ENCODE peak calls at places on chromosome 21, in seven cellular contexts. W is mesendoderm, G is tibial artery, R is heart right ventricle, Y is PC-9, D is neural progenitor cell, O is neuronal stem cell. I is an unnamed sample.

GRCh38 chr21:40795313-40795712 is 51.6 kb downstream of the DSCAM start:
- DNase-seq in G (no peak), Y (no peak), O (no peak), W (no peak), R (no peak), D (no peak), I (no peak)

GRCh38 chr21:21238882-21239400 is 240.7 kb downstream of the NCAM2 start:
- DNase-seq in W (no peak), O (no peak), D (no peak), Y (no peak), R (no peak), G (no peak), I (no peak)

GRCh38 chr21:36902331-36902730 is 64.1 kb downstream of the HLCS start:
- DNase-seq in R (no peak), W (no peak), Y (no peak), O (no peak), G (no peak), D (no peak), I (no peak)

GRCh38 chr21:25997788-25998611 is 172.6 kb downstream of the APP start:
- DNase-seq in D (peak; percentile 88), W (peak; percentile 96), G (no peak), Y (peak; percentile 22), R (peak; percentile 17), O (peak; percentile 65), I (peak; percentile 43)

GRCh38 chr21:40120944-40121575 is 253.8 kb downstream of the PCP4 start:
- DNase-seq in O (peak; percentile 9), R (no peak), G (no peak), W (peak; percentile 25), D (peak; percentile 42), Y (no peak), I (peak; percentile 39)

GRCh38 chr21:26920055-26920454 is 46.8 kb downstream of the ADAMTS5 start:
- DNase-seq in G (no peak), R (no peak), D (no peak), W (no peak), O (no peak), Y (no peak), I (no peak)

GRCh38 chr21:14300074-14300473 is 82.9 kb downstream of the HSPA13 start:
- DNase-seq in R (no peak), O (no peak), D (no peak), Y (no peak), W (no peak), G (no peak), I (no peak)

GRCh38 chr21:43872549-43873198 is 7.7 kb downstream of the AGPAT3 start:
- DNase-seq in Y (no peak), D (no peak), W (no peak), G (no peak), O (no peak), R (no peak), I (no peak)

GRCh38 chr21:29638138-29638537 is 301.7 kb downstream of the GRIK1 start:
- DNase-seq in O (no peak), G (no peak), D (no peak), R (no peak), W (no peak), Y (no peak), I (no peak)

GRCh38 chr21:16243396-16243795 is 513.6 kb downstream of the USP25 start:
- DNase-seq in G (no peak), Y (no peak), D (no peak), O (no peak), W (no peak), R (no peak), I (no peak)

GRCh38 chr21:26120833-26121232 is 49.7 kb downstream of the APP start:
- DNase-seq in W (peak; percentile 87), D (no peak), R (no peak), G (no peak), O (no peak), Y (no peak), I (no peak)

GRCh38 chr21:15293251-15293650 is 228.5 kb upstream of the NRIP1 start:
- DNase-seq in G (no peak), Y (peak; percentile 43), D (no peak), O (peak; percentile 45), W (peak; percentile 98), R (no peak), I (peak; percentile 15)

GRCh38 chr21:43958364-43959158 is 53.5 kb upstream of the TRAPPC10 start:
- DNase-seq in Y (no peak), D (no peak), O (no peak), W (no peak), G (no peak), R (no peak), I (no peak)

GRCh38 chr21:23463365-23463764 is 2143.9 kb downstream of the MRPL39 start:
- DNase-seq in D (no peak), W (no peak), R (no peak), O (no peak), G (no peak), Y (no peak), I (no peak)

GRCh38 chr21:27408826-27409225 is 441.9 kb upstream of the ADAMTS5 start:
- DNase-seq in R (no peak), Y (no peak), D (no peak), G (no peak), O (no peak), W (no peak), I (no peak)

GRCh38 chr21:45078877-45079281 is 4.5 kb downstream of the ADARB1 start:
- DNase-seq in R (no peak), O (no peak), W (no peak), Y (no peak), G (no peak), D (no peak), I (no peak)
- H3K4me3 ChIP-seq in R (no peak overlapping the region), O (no peak overlapping the region), W (no peak overlapping the region), Y (no peak overlapping the region), G (no peak overlapping the region), D (no peak overlapping the region), I (no peak overlapping the region)

GRCh38 chr21:31872452-31873274 is at the start of gene HUNK:
- DNase-seq in R (no peak), Y (no peak), G (no peak), D (peak; percentile 86), W (peak; percentile 81), O (peak; percentile 73), I (peak; percentile 91)
- H3K27me3 ChIP-seq in R (peaks cover 56% of the 10 kb centered on the region), Y (peaks cover 16% of the 10 kb centered on the region), G (no peaks in the 10 kb centered on the region), D (peaks cover 45% of the 10 kb centered on the region), W (no peaks in the 10 kb centered on the region), O (no peaks in the 10 kb centered on the region), I (peaks cover 16% of the 10 kb centered on the region)

DNA sequence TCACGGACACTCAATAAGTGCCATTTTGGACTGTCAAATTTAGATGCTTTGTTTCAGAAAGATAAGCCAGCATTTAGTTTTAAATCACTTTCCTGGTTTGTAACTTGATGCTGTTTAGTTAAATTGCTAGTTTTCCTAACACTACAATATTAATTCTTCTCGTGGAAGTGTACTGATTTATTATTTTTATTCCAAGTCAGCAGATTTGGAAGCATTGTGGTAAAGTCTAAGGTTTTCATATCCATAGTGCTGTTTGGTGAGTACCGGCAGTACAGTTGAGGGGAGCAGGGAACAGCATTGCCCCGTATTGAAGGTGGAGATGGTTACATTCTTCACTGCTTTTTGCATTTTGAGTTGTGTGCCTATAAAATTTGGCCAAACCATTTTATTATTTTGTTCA is 36.3 kb downstream of the S100B start:
- DNase-seq in R (no peak), O (no peak), Y (no peak), W (no peak), D (no peak), G (no peak), I (no peak)
- H3K36me3 ChIP-seq in R (peaks cover 98% of the 10 kb centered on the region), O (peaks cover 98% of the 10 kb centered on the region), Y (no peaks in the 10 kb centered on the region), W (peaks cover 14% of the 10 kb centered on the region), D (no peaks in the 10 kb centered on the region), G (peaks cover 89% of the 10 kb centered on the region), I (peaks cover 16% of the 10 kb centered on the region)

GRCh38 chr21:42733874-42734273 is 80.5 kb downstream of the PDE9A start:
- DNase-seq in Y (no peak), R (no peak), G (no peak), W (no peak), D (no peak), O (no peak), I (no peak)

GRCh38 chr21:42734323-42734971 is 81.0 kb downstream of the PDE9A start:
- DNase-seq in W (no peak), D (no peak), R (no peak), G (no peak), Y (no peak), O (no peak), I (no peak)

GRCh38 chr21:42735061-42735460 is 81.6 kb downstream of the PDE9A start:
- DNase-seq in W (no peak), D (no peak), R (no peak), G (no peak), O (no peak), Y (no peak), I (no peak)

GRCh38 chr21:42736646-42737350 is 83.4 kb downstream of the PDE9A start:
- DNase-seq in R (no peak), D (no peak), Y (no peak), G (no peak), W (no peak), O (no peak), I (no peak)

DNA sequence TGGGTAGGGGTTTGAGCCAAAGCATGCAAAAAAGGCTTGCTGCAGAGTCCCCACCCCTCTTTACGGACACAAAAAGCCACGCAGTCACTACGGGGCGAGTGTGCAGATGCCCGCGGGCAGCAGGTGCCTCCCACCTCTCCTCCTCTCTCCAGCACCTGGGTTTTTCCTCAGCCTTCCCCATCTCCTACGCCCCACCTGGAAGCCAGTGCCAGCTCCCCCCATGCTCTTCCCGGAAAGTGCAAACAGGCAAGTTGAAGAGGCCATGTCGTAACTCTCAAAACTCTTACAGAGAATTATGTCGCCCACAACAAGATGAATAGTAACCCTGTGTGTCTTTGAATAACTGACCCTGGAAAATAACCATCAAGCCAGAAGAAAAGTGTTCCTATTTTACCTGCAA is 82.5 kb downstream of the PDE9A start:
- DNase-seq in O (no peak), D (no peak), W (no peak), Y (no peak), G (no peak), R (no peak), I (no peak)
- H3K4me3 ChIP-seq in O (no peak overlapping the region), D (no peak overlapping the region), W (no peak overlapping the region), Y (no peak overlapping the region), G (no peak overlapping the region), R (no peak overlapping the region), I (no peak overlapping the region)

DNA sequence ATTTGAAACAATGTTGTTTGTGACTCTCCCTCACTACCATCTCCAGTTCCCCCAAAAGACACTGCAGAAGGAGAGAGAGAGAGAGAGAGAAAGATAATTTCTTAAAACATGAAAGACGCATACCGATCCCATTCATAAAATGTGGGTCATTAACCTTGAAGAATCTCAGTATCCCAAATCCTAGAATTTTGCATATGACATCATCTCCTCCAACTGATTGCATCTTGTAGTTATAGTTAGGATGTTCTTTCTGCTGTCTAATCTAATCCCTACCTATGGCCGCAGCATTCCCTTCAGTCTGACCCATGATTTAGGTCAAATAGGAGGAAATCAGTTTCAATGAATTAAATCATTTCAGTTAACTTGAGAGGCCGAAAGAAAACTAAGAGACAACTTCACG is 142.4 kb upstream of the ETS2 start:
- DNase-seq in O (no peak), R (no peak), W (no peak), Y (no peak), D (no peak), G (no peak), I (no peak)
- H3K27me3 ChIP-seq in O (peaks cover 67% of the 10 kb centered on the region), R (peaks cover 39% of the 10 kb centered on the region), W (peaks cover 11% of the 10 kb centered on the region), Y (peaks cover 62% of the 10 kb centered on the region), D (peaks cover 60% of the 10 kb centered on the region), G (no peaks in the 10 kb centered on the region), I (peaks cover 28% of the 10 kb centered on the region)

DNA sequence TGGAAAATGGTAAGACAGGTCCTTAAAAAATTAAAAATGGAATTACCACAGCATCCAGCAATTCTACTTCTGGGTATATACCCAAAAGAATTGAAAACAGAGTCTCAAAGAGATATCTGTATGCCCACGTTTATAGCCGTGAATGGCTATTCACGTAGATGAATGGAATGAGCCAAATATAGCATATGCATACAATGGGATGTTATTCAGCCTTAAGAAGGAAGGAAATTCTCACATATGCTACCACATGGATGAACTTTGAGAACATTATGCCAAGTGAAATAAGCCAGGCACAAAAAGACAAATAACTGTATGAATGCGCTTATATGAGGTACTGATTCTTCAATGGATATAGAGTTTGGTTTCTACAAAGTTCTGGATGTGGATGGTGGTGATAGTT is 134.4 kb upstream of the KCNE2 start:
- DNase-seq in W (no peak), G (no peak), O (no peak), Y (no peak), D (no peak), R (no peak), I (no peak)
- H3K36me3 ChIP-seq in W (no peaks in the 10 kb centered on the region), G (no peaks in the 10 kb centered on the region), O (no peaks in the 10 kb centered on the region), Y (no peaks in the 10 kb centered on the region), D (no peaks in the 10 kb centered on the region), R (no peaks in the 10 kb centered on the region), I (no peaks in the 10 kb centered on the region)